ENCODE peak calls at places on chromosomes 3 and 15, in six cellular contexts. X is CD8-positive, alpha-beta T cell; A is cardiac fibroblast; F is T-helper 17 cell; J is left kidney; C is A172. R is an unnamed sample.

GRCh38 chr3:42192334-42193200 is 73.4 kb downstream of the CCK start:
- DNase-seq in X (no peak), A (no peak), F (no peak), J (no peak), C (peak; percentile 56), R (no peak)

GRCh38 chr3:151813777-151814176 is at the start of gene AADAC:
- DNase-seq in X (no peak), A (peak; percentile 25), F (no peak), J (no peak), C (no peak), R (no peak)

GRCh38 chr3:162143181-162143580 is 646.6 kb downstream of the OTOL1 start:
- DNase-seq in X (no peak), A (no peak), F (no peak), J (no peak), C (no peak), R (no peak)

GRCh38 chr3:176352716-176353334 is 844.5 kb downstream of the TBL1XR1 start:
- DNase-seq in X (no peak), A (peak; percentile 0), F (no peak), J (no peak), C (peak; percentile 6), R (no peak)

GRCh38 chr15:66808181-66808824 is 106.3 kb downstream of the SMAD6 start:
- DNase-seq in X (no peak), A (no peak), F (no peak), J (no peak), C (no peak), R (no peak)

GRCh38 chr3:128487813-128488635 is 5.0 kb downstream of the GATA2 start:
- DNase-seq in X (no peak), A (peak; percentile 93), F (no peak), J (peak; percentile 95), C (peak; percentile 75), R (peak; percentile 22)

GRCh38 chr3:78494831-78495230 is 1273.0 kb downstream of the ROBO1 start:
- DNase-seq in X (no peak), A (no peak), F (no peak), J (no peak), C (no peak), R (no peak)

GRCh38 chr3:114389156-114389555 is 95.3 kb downstream of the TIGIT start:
- DNase-seq in X (peak; percentile 47), A (no peak), F (no peak), J (no peak), C (no peak), R (no peak)

GRCh38 chr3:188286087-188286513 is 132.1 kb downstream of the LPP start:
- DNase-seq in X (no peak), A (peak; percentile 95), F (no peak), J (no peak), C (peak; percentile 99), R (no peak)

GRCh38 chr15:80608688-80609087 is 86.4 kb upstream of the ABHD17C start:
- DNase-seq in X (no peak), A (no peak), F (no peak), J (no peak), C (no peak), R (no peak)

GRCh38 chr3:7400360-7400759 is 539.4 kb downstream of the GRM7 start:
- DNase-seq in X (no peak), A (no peak), F (no peak), J (no peak), C (no peak), R (no peak)

GRCh38 chr15:75493732-75494131 is 42.2 kb upstream of the SIN3A start:
- DNase-seq in X (no peak), A (no peak), F (no peak), J (no peak), C (no peak), R (no peak)

GRCh38 chr15:34241376-34242350 is 16.8 kb downstream of the EMC4 start:
- DNase-seq in X (peak; percentile 28), A (peak; percentile 67), F (no peak), J (peak; percentile 61), C (peak; percentile 46), R (no peak)

GRCh38 chr3:186427627-186428026 is 65.6 kb upstream of the DGKG start:
- DNase-seq in X (no peak), A (peak; percentile 55), F (no peak), J (peak; percentile 73), C (peak; percentile 53), R (no peak)

GRCh38 chr15:70723124-70723427 is 40.3 kb downstream of the UACA start:
- DNase-seq in X (no peak), A (no peak), F (no peak), J (peak; percentile 12), C (no peak), R (no peak)

GRCh38 chr3:171459130-171459941 is 869 bp downstream of the TNIK start:
- DNase-seq in X (peak; percentile 79), A (peak; percentile 55), F (peak; percentile 45), J (peak; percentile 73), C (peak; percentile 21), R (peak; percentile 24)

R was measured in activated B cell treated with CpG ODN at 0.5 μM for 24 hours.